ENCODE peak calls at places on chromosomes 3 and 15, in four cellular contexts. Z, V, W and K are unnamed samples.

GRCh38 chr3:119034256-119035013 is at the start of gene IGSF11:
- DNase-seq in Z (peak; percentile 84), V (peak; percentile 86), W (peak; percentile 87), K (peak; percentile 81)

GRCh38 chr15:64780600-64781156 is 5.3 kb upstream of the RBPMS2 start:
- DNase-seq in Z (no peak), V (no peak), W (no peak), K (no peak)

GRCh38 chr3:123595396-123595795 is 10.5 kb upstream of the HACD2 start:
- DNase-seq in W (no peak), V (no peak), Z (no peak), K (no peak)

GRCh38 chr15:100712226-100712625 is 109.8 kb downstream of the ASB7 start:
- DNase-seq in W (no peak), Z (no peak), V (no peak), K (peak; percentile 73)

GRCh38 chr3:189101594-189101993 is 70.2 kb upstream of the TPRG1 start:
- DNase-seq in V (no peak), Z (no peak), W (no peak), K (no peak)

GRCh38 chr3:161409069-161409468 is 37.8 kb upstream of the SPTSSB start:
- DNase-seq in V (no peak), W (no peak), Z (no peak), K (no peak)

GRCh38 chr15:41521614-41522013 is 8.0 kb upstream of the LTK start:
- DNase-seq in Z (peak; percentile 81), V (no peak), W (no peak), K (no peak)

GRCh38 chr15:76903251-76903681 is 1.9 kb downstream of the SCAPER start:
- DNase-seq in W (peak; percentile 32), V (no peak), Z (no peak), K (no peak)

GRCh38 chr3:32842987-32843386 is 25.2 kb downstream of the TRIM71 start:
- DNase-seq in Z (no peak), W (no peak), V (no peak), K (no peak)

GRCh38 chr3:30368978-30369377 is 237.4 kb upstream of the TGFBR2 start:
- DNase-seq in Z (no peak), W (no peak), V (no peak), K (no peak)

GRCh38 chr15:41796457-41796856 is 22.2 kb downstream of the MAPKBP1 start:
- DNase-seq in W (no peak), Z (no peak), V (no peak), K (no peak)

GRCh38 chr3:23575697-23576096 is 230.1 kb upstream of the UBE2E1 start:
- DNase-seq in V (no peak), W (no peak), Z (no peak), K (no peak)

GRCh38 chr15:59532770-59533379 is 78.7 kb upstream of the GCNT3 start:
- DNase-seq in W (peak; percentile 39), V (no peak), Z (no peak), K (no peak)

GRCh38 chr15:52261026-52261425 is 34.6 kb downstream of the MYO5C start:
- DNase-seq in V (no peak), Z (no peak), W (no peak), K (no peak)

GRCh38 chr3:168123211-168124173 is 27.8 kb upstream of the GOLIM4 start:
- DNase-seq in Z (no peak), W (no peak), V (no peak), K (no peak)

GRCh38 chr3:141093397-141093796 is 42.2 kb downstream of the SPSB4 start:
- DNase-seq in W (no peak), Z (no peak), V (no peak), K (no peak)

GRCh38 chr15:23686466-23687142 is 501 bp downstream of the NDN start:
- DNase-seq in W (no peak), Z (no peak), V (no peak), K (peak; percentile 33)

GRCh38 chr3:133857767-133858166 is 37.9 kb downstream of the RAB6B start:
- DNase-seq in V (no peak), Z (no peak), W (no peak), K (no peak)

GRCh38 chr15:35458176-35458856 is 87.6 kb downstream of the DPH6 start:
- DNase-seq in V (no peak), Z (no peak), W (no peak), K (no peak)

GRCh38 chr3:72977463-72977862 is 19.1 kb upstream of the PPP4R2 start:
- DNase-seq in W (no peak), V (no peak), Z (no peak), K (no peak)

GRCh38 chr15:86125775-86126174 is 46.1 kb downstream of the AGBL1 start:
- DNase-seq in V (no peak), W (no peak), Z (no peak), K (no peak)

GRCh38 chr15:100190675-100191074 is 151.1 kb downstream of the ADAMTS17 start:
- DNase-seq in W (no peak), Z (peak; percentile 25), V (no peak), K (no peak)

GRCh38 chr15:66839511-66840112 is 137.6 kb downstream of the SMAD6 start:
- DNase-seq in V (no peak), W (no peak), Z (no peak), K (no peak)